ENCODE peak calls at places on chromosomes 2 and 18, in eight cellular contexts. D is neural progenitor cell; P is right lobe of liver; S is CD8-positive, alpha-beta memory T cell; W is A549; T is CD4-positive, alpha-beta memory T cell; G is heart right ventricle; L is heart left ventricle. Z is an unnamed sample.

GRCh38 chr18:59002974-59003594 is 136.6 kb upstream of the SEC11C start:
- DNase-seq in D (no peak), P (no peak), S (no peak), W (peak; percentile 65), T (no peak), G (no peak), L (no peak), Z (no peak)

GRCh38 chr2:118554616-118555015 is 292.8 kb downstream of the EN1 start:
- DNase-seq in D (no peak), P (no peak), S (no peak), W (no peak), T (no peak), G (no peak), L (no peak), Z (no peak)

GRCh38 chr18:58113337-58113736 is 69.3 kb downstream of the NEDD4L start:
- DNase-seq in D (no peak), P (no peak), S (no peak), W (no peak), T (no peak), G (no peak), L (no peak), Z (no peak)

GRCh38 chr2:143160732-143161707 is 31.8 kb downstream of the ARHGAP15 start:
- DNase-seq in D (peak; percentile 17), P (no peak), S (no peak), W (no peak), T (no peak), G (no peak), L (no peak), Z (no peak)

GRCh38 chr2:41955641-41956040 is 92.2 kb upstream of the PKDCC start:
- DNase-seq in D (no peak), P (no peak), S (no peak), W (no peak), T (no peak), G (no peak), L (no peak), Z (no peak)

GRCh38 chr18:11761553-11761952 is 72.5 kb downstream of the GNAL start:
- DNase-seq in D (peak; percentile 63), P (no peak), S (no peak), W (peak; percentile 18), T (no peak), G (no peak), L (no peak), Z (no peak)

GRCh38 chr18:10412933-10413332 is 41.5 kb upstream of the APCDD1 start:
- DNase-seq in D (no peak), P (no peak), S (no peak), W (no peak), T (no peak), G (no peak), L (no peak), Z (no peak)

GRCh38 chr2:147588191-147588590 is 256.6 kb upstream of the ACVR2A start:
- DNase-seq in D (no peak), P (no peak), S (no peak), W (no peak), T (no peak), G (no peak), L (no peak), Z (no peak)

GRCh38 chr2:217371681-217372297 is 511.9 kb upstream of the TNP1 start:
- DNase-seq in D (peak; percentile 82), P (no peak), S (no peak), W (no peak), T (no peak), G (no peak), L (no peak), Z (no peak)

GRCh38 chr18:58861853-58862252 is 2.8 kb upstream of the ZNF532 start:
- DNase-seq in D (no peak), P (no peak), S (no peak), W (no peak), T (no peak), G (no peak), L (no peak), Z (no peak)

GRCh38 chr2:166675553-166675952 is 181.5 kb upstream of the SCN7A start:
- DNase-seq in D (no peak), P (no peak), S (no peak), W (no peak), T (no peak), G (no peak), L (no peak), Z (no peak)

GRCh38 chr18:76495435-76496199 is 575 bp upstream of the ZNF516 start:
- DNase-seq in D (peak; percentile 79), P (peak; percentile 56), S (no peak), W (peak; percentile 34), T (peak; percentile 17), G (peak; percentile 36), L (peak; percentile 63), Z (no peak)

GRCh38 chr18:63152791-63153190 is 166.8 kb downstream of the BCL2 start:
- DNase-seq in D (no peak), P (no peak), S (no peak), W (no peak), T (no peak), G (no peak), L (no peak), Z (no peak)

GRCh38 chr18:41881285-41881684 is 73.7 kb upstream of the PIK3C3 start:
- DNase-seq in D (no peak), P (no peak), S (no peak), W (no peak), T (no peak), G (no peak), L (no peak), Z (no peak)

GRCh38 chr2:112958428-112959108 is 19.2 kb upstream of the IL36G start:
- DNase-seq in D (peak; percentile 58), P (no peak), S (no peak), W (peak; percentile 60), T (peak; percentile 53), G (no peak), L (no peak), Z (no peak)

GRCh38 chr2:119856469-119856901 is 96.8 kb downstream of the PTPN4 start:
- DNase-seq in D (no peak), P (no peak), S (no peak), W (peak; percentile 19), T (no peak), G (no peak), L (no peak), Z (no peak)

GRCh38 chr2:17752892-17753802 is 463 bp downstream of the SMC6 start:
- DNase-seq in D (peak; percentile 83), P (peak; percentile 61), S (no peak), W (peak; percentile 83), T (no peak), G (no peak), L (peak; percentile 54), Z (peak; percentile 37)

GRCh38 chr2:153059338-153060052 is 341.1 kb downstream of the ARL6IP6 start:
- DNase-seq in D (peak; percentile 65), P (no peak), S (no peak), W (peak; percentile 86), T (no peak), G (no peak), L (no peak), Z (no peak)

GRCh38 chr2:177264539-177265385 is at the start of gene NFE2L2:
- DNase-seq in D (peak; percentile 90), P (peak; percentile 96), S (peak; percentile 93), W (peak; percentile 91), T (peak; percentile 96), G (peak; percentile 94), L (peak; percentile 95), Z (peak; percentile 96)

GRCh38 chr2:38284971-38285370 is 92.1 kb downstream of the ATL2 start:
- DNase-seq in D (no peak), P (no peak), S (no peak), W (no peak), T (no peak), G (no peak), L (no peak), Z (no peak)
- H3K4me3 ChIP-seq in D (no peak overlapping the region), P (no peak overlapping the region), S (no peak overlapping the region), W (no peak overlapping the region), T (no peak overlapping the region), G (no peak overlapping the region), L (no peak overlapping the region), Z (no peak overlapping the region)

GRCh38 chr2:134138115-134138514 is 115.8 kb upstream of the MGAT5 start:
- DNase-seq in D (no peak), P (no peak), S (no peak), W (no peak), T (no peak), G (no peak), L (no peak), Z (no peak)

GRCh38 chr2:134134827-134135226 is 119.0 kb upstream of the MGAT5 start:
- DNase-seq in D (no peak), P (no peak), S (no peak), W (no peak), T (no peak), G (no peak), L (no peak), Z (no peak)

GRCh38 chr2:134135793-134136192 is 118.1 kb upstream of the MGAT5 start:
- DNase-seq in D (no peak), P (no peak), S (no peak), W (no peak), T (no peak), G (no peak), L (no peak), Z (no peak)

GRCh38 chr2:134136702-134137101 is 117.2 kb upstream of the MGAT5 start:
- DNase-seq in D (no peak), P (no peak), S (no peak), W (no peak), T (no peak), G (no peak), L (no peak), Z (no peak)

GRCh38 chr2:134137182-134137595 is 116.7 kb upstream of the MGAT5 start:
- DNase-seq in D (no peak), P (no peak), S (no peak), W (no peak), T (no peak), G (no peak), L (peak; percentile 77), Z (no peak)
- H3K4me1 ChIP-seq in D (peaks cover 22% of the 10 kb centered on the region), P (peaks cover 9% of the 10 kb centered on the region), S (peaks cover 43% of the 10 kb centered on the region), W (peaks cover 10% of the 10 kb centered on the region), T (peaks cover 92% of the 10 kb centered on the region), G (peaks cover 7% of the 10 kb centered on the region), L (peaks cover 58% of the 10 kb centered on the region), Z (peaks cover 100% of the 10 kb centered on the region)

DNA sequence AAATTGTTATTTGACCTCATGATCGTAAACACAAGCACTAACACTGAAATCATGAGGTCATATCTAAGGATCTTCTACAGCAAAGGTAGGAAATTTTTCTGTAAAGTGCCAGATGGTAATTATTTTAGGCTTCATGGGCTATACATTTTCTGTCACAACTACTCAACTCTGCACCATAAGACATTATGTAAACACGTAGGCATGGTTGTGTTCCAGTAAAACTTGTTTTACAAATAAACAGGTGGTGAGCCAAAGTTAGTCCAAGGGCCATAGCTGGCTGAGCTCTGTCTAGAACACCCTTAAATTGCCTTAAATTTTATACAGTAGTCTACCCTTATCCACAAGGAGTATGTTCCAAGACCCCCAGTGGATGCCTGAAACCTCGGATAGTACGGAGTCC is 147.3 kb upstream of the CYP1B1 start:
- DNase-seq in D (no peak), P (no peak), S (no peak), W (no peak), T (no peak), G (no peak), L (no peak), Z (no peak)
- H3K27ac ChIP-seq in D (no peak overlapping the region), P (no peak overlapping the region), S (no peak overlapping the region), W (no peak overlapping the region), T (no peak overlapping the region), G (no peak overlapping the region), L (no peak overlapping the region), Z (no peak overlapping the region)

DNA sequence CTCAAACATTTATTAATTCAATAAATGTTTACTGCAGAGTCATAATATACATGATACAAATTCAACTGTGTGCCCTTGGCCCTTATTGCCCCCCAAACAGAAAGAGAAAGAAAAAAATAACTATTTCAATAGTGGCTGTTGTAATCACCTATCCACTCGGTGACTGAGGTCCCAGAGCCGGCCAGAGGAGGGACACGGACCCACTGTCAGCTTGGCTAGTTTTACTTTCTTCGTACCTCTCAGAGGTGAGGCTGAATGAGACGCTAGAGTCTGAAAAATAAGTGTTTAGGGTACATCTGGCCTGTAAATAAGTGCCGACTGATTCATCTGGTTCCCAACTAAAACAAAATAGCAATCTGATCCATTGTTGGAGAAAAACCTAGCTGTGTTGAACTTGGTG is 31.3 kb upstream of the FZD7 start:
- DNase-seq in D (no peak), P (no peak), S (no peak), W (no peak), T (no peak), G (no peak), L (no peak), Z (no peak)
- H3K4me3 ChIP-seq in D (no peak overlapping the region), P (no peak overlapping the region), S (no peak overlapping the region), W (no peak overlapping the region), T (no peak overlapping the region), G (no peak overlapping the region), L (no peak overlapping the region), Z (no peak overlapping the region)